ENCODE peak calls at places on chromosomes 7 and 10, in six cellular contexts. K is left ventricle myocardium inferior, Z is esophagus squamous epithelium, M is adrenal gland, E is BE2C, F is pancreas. L is an unnamed sample. For H3K27me3, the result is how much of the 10 kb centered on the place peaks cover.

GRCh38 chr10:16441106-16441850 is 4.5 kb downstream of the PTER start:
- DNase-seq in K (no peak), E (no peak), F (no peak), M (no peak), Z (no peak), L (no peak)

GRCh38 chr10:8242295-8242872 is 187.9 kb downstream of the GATA3 start:
- DNase-seq in M (no peak), K (no peak), F (no peak), E (no peak), Z (no peak), L (no peak)

GRCh38 chr7:20200361-20200760 is 16.8 kb downstream of the MACC1 start:
- DNase-seq in M (no peak), K (no peak), F (no peak), E (no peak), Z (no peak), L (no peak)

GRCh38 chr7:88357794-88358533 is 51.3 kb upstream of the STEAP4 start:
- DNase-seq in Z (no peak), F (no peak), M (no peak), K (no peak), E (no peak), L (peak)

GRCh38 chr7:155322530-155322929 is 24.9 kb downstream of the INSIG1 start:
- DNase-seq in F (no peak), Z (no peak), E (no peak), M (no peak), K (no peak), L (peak)

GRCh38 chr7:44059219-44060090 is 5.9 kb downstream of the PGAM2 start:
- DNase-seq in M (peak), K (peak), Z (no peak), F (peak), E (peak), L (no peak)

GRCh38 chr7:22597845-22598244 is 97.9 kb upstream of the STEAP1B start:
- DNase-seq in F (no peak), E (no peak), Z (no peak), M (no peak), K (no peak), L (no peak)

GRCh38 chr7:94001396-94001795 is 2.8 kb downstream of the BET1 start:
- DNase-seq in Z (no peak), E (no peak), K (no peak), M (no peak), F (no peak), L (no peak)

GRCh38 chr10:112475565-112476233 is 28.7 kb downstream of the VTI1A start:
- DNase-seq in E (no peak), M (no peak), Z (no peak), F (no peak), K (no peak), L (no peak)

GRCh38 chr7:100965723-100966541 is 3.4 kb upstream of the MUC12 start:
- DNase-seq in E (peak), M (peak), Z (no peak), F (peak), K (peak), L (peak)

GRCh38 chr7:148884299-148885022 is 370 bp upstream of the EZH2 start:
- DNase-seq in Z (peak), E (peak), M (peak), F (peak), K (peak), L (peak)

GRCh38 chr7:77982926-77983550 is 184.5 kb downstream of the PHTF2 start:
- DNase-seq in K (no peak), Z (no peak), E (no peak), M (no peak), F (no peak), L (peak)

GRCh38 chr7:77985974-77986339 is 187.4 kb downstream of the PHTF2 start:
- DNase-seq in E (no peak), F (no peak), M (no peak), Z (no peak), K (no peak), L (peak)

GRCh38 chr7:77989981-77990566 is 191.5 kb downstream of the PHTF2 start:
- DNase-seq in E (peak), Z (no peak), F (no peak), M (no peak), K (no peak), L (no peak)

GRCh38 chr7:77983973-77984372 is 185.4 kb downstream of the PHTF2 start:
- DNase-seq in M (no peak), E (no peak), F (no peak), K (no peak), Z (no peak), L (no peak)

GRCh38 chr7:77985232-77985973 is 186.8 kb downstream of the PHTF2 start:
- DNase-seq in M (no peak), E (no peak), K (no peak), Z (no peak), F (no peak), L (peak)
- H3K4me3 ChIP-seq in M (no peak), E (no peak), K (no peak), Z (no peak), F (no peak), L (no peak)

DNA sequence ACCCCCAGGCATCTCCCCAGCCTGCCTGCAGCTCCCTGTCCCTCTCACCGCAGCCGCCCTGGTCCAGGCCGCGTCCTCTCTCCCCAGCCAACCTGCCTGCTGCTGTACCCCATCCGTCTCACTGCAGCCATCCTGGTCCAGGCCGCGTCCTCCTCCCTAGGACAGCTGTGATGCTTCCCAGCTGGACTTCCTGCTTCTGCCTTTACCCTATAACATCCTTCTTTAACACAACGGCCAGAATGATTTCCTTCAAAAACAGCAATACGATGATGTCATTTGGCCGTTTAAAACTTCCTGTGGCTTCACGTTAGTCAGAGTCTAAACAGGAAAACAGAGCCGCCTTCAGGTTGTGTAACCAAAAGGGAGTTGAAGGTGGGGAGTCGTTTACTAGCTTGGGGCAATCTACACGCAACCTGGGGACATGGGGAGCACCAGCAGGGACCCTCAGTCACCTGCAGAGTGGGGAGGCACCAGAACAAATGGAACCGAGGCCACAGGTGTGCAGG is 32.2 kb upstream of the ZFAND2A start:
- DNase-seq in E (no peak), Z (no peak), K (no peak), F (no peak), M (no peak), L (peak)
- H3K27me3 ChIP-seq in E (half or more), Z (under half), K (half or more), F (under half), M (under half), L (under half)

GRCh38 chr10:99539120-99539519 is 6.4 kb downstream of the NKX2-3 start:
- DNase-seq in E (no peak), Z (no peak), K (no peak), F (no peak), M (no peak), L (no peak)

GRCh38 chr10:99536400-99537254 is 3.9 kb downstream of the NKX2-3 start:
- DNase-seq in M (no peak), Z (no peak), F (no peak), K (no peak), E (no peak), L (no peak)

GRCh38 chr10:99538287-99538917 is 5.7 kb downstream of the NKX2-3 start:
- DNase-seq in M (no peak), Z (no peak), F (no peak), K (no peak), E (no peak), L (no peak)

GRCh38 chr10:99535764-99536399 is 3.1 kb downstream of the NKX2-3 start:
- DNase-seq in K (no peak), M (no peak), F (peak), E (no peak), Z (no peak), L (no peak)

DNA sequence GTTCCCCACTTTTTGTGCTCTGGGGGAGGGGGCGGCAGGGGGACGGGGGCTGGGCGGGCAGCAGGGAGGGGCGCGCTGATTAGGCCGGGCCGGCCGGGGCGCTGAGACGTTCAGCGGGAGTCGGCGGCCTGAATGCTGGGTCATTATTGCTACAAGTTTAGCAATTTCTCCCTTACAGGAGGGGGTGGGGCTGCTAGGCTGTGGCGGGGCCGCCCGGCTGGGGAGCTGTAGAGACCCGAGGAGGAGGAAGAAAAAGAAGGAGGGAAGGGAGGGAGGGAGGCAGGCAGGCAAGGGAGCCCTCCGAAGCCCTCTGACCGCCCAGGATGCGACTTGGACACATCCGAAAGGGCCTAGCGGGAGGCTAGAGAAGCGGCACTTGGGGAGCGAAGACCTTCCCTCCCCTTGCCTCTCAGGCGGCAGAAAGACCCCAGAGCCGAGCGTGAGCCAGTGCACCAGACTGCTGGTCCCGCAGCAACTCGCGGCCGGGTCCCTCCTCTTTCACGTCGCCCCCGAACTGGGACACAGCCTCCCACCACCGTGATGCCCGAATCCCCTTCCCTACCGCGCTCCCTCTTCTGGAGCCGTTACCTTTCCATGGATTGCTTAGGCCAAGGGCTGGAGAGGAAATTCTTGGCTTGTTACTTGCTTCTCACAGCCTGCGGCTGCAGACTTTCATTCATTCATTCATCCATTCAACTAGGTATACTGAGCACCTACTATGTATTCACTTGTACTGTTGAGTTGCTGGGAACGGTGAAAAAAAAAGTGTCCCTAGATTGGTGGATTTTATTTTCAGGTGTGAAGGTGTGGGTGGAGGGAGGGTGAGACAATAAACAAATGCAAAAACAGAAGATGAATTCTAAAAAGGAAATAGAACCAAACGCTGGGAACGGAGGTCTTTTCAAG is 4.9 kb downstream of the NKX2-3 start:
- DNase-seq in E (no peak), F (no peak), K (no peak), M (no peak), Z (no peak), L (no peak)
- H3K4me3 ChIP-seq in E (no peak), F (no peak), K (peak), M (no peak), Z (peak), L (peak)

GRCh38 chr7:127253289-127254162 is 785 bp upstream of the GRM8 start:
- DNase-seq in Z (no peak), F (peak), E (peak), K (peak), M (peak), L (peak)
- H3K27me3 ChIP-seq in Z (under half), F (under half), E (half or more), K (half or more), M (under half), L (half or more)

L was measured in cardiac muscle cell.